ENCODE peak calls at places on chromosomes 1 and 21, in ten cellular contexts. H, Q, M, X, T, I, R, P, G and Z are unnamed samples.

GRCh38 chr1:43530483-43531452 is at the start of gene PTPRF:
- DNase-seq in H (peak), Q (peak), M (peak), X (peak), T (peak), I (no peak), R (peak), P (peak), G (peak), Z (no peak)

GRCh38 chr1:156204686-156205085 is 8.1 kb upstream of the PMF1 start:
- DNase-seq in H (no peak), Q (no peak), M (no peak), X (no peak), T (peak), I (no peak), R (no peak), P (no peak), G (no peak), Z (no peak)

GRCh38 chr1:86061660-86062059 is 94.9 kb downstream of the COL24A1 start:
- DNase-seq in H (no peak), Q (no peak), M (no peak), X (no peak), T (peak), I (no peak), R (no peak), P (no peak), G (no peak), Z (no peak)

GRCh38 chr1:208929575-208929974 is 653.9 kb upstream of the CAMK1G start:
- DNase-seq in H (no peak), Q (no peak), M (no peak), X (no peak), T (no peak), I (no peak), R (no peak), P (no peak), G (no peak), Z (no peak)

GRCh38 chr1:198932351-198932991 is 293.6 kb downstream of the PTPRC start:
- DNase-seq in H (no peak), Q (no peak), M (no peak), X (no peak), T (peak), I (no peak), R (no peak), P (no peak), G (no peak), Z (no peak)

GRCh38 chr1:226719596-226720386 is 19.3 kb downstream of the ITPKB start:
- DNase-seq in H (no peak), Q (no peak), M (no peak), X (no peak), T (no peak), I (no peak), R (no peak), P (no peak), G (no peak), Z (no peak)

GRCh38 chr1:22794691-22795090 is 84.1 kb downstream of the EPHB2 start:
- DNase-seq in H (no peak), Q (peak), M (no peak), X (no peak), T (peak), I (no peak), R (no peak), P (no peak), G (no peak), Z (no peak)

GRCh38 chr1:239293350-239294111 is 92.8 kb upstream of the CHRM3 start:
- DNase-seq in H (no peak), Q (no peak), M (no peak), X (no peak), T (no peak), I (no peak), R (no peak), P (no peak), G (no peak), Z (no peak)

GRCh38 chr1:112783059-112783458 is 67.9 kb upstream of the PPM1J start:
- DNase-seq in H (no peak), Q (no peak), M (no peak), X (no peak), T (no peak), I (no peak), R (no peak), P (no peak), G (no peak), Z (no peak)

GRCh38 chr21:32461503-32461902 is 49.0 kb downstream of the EVA1C start:
- DNase-seq in H (no peak), Q (no peak), M (no peak), X (no peak), T (no peak), I (no peak), R (no peak), P (no peak), G (no peak), Z (no peak)

GRCh38 chr1:236465959-236466303 is 57.9 kb upstream of the LGALS8 start:
- DNase-seq in H (peak), Q (no peak), M (no peak), X (no peak), T (no peak), I (no peak), R (no peak), P (no peak), G (no peak), Z (no peak)

GRCh38 chr1:168321945-168322344 is 41.3 kb downstream of the TBX19 start:
- DNase-seq in H (no peak), Q (no peak), M (no peak), X (no peak), T (peak), I (peak), R (no peak), P (peak), G (no peak), Z (no peak)

GRCh38 chr1:244887281-244887680 is 22.9 kb upstream of the HNRNPU start:
- DNase-seq in H (no peak), Q (no peak), M (no peak), X (no peak), T (no peak), I (no peak), R (peak), P (no peak), G (no peak), Z (no peak)

GRCh38 chr21:25850126-25850831 is 115.5 kb downstream of the GABPA start:
- DNase-seq in H (no peak), Q (no peak), M (no peak), X (no peak), T (no peak), I (no peak), R (no peak), P (no peak), G (no peak), Z (no peak)

GRCh38 chr1:199821029-199821779 is 206.3 kb upstream of the NR5A2 start:
- DNase-seq in H (no peak), Q (no peak), M (no peak), X (no peak), T (no peak), I (no peak), R (no peak), P (no peak), G (no peak), Z (no peak)

GRCh38 chr21:14862794-14863720 is 201.7 kb downstream of the NRIP1 start:
- DNase-seq in H (no peak), Q (no peak), M (no peak), X (peak), T (peak), I (no peak), R (no peak), P (no peak), G (no peak), Z (no peak)

GRCh38 chr1:67359592-67359991 is 51.9 kb downstream of the IL12RB2 start:
- DNase-seq in H (no peak), Q (no peak), M (no peak), X (no peak), T (no peak), I (no peak), R (no peak), P (no peak), G (no peak), Z (no peak)

GRCh38 chr1:11530731-11531311 is 51.9 kb downstream of the DISP3 start:
- DNase-seq in H (no peak), Q (no peak), M (no peak), X (no peak), T (no peak), I (no peak), R (no peak), P (no peak), G (no peak), Z (no peak)

GRCh38 chr1:33272509-33272908 is 16.2 kb downstream of the ZNF362 start:
- DNase-seq in H (no peak), Q (no peak), M (no peak), X (no peak), T (no peak), I (no peak), R (no peak), P (no peak), G (no peak), Z (no peak)

GRCh38 chr1:186574951-186575747 is 105.1 kb downstream of the PTGS2 start:
- DNase-seq in H (no peak), Q (no peak), M (no peak), X (no peak), T (peak), I (no peak), R (no peak), P (no peak), G (no peak), Z (no peak)

GRCh38 chr1:167878372-167879160 is 35.4 kb downstream of the ADCY10 start:
- DNase-seq in H (no peak), Q (no peak), M (no peak), X (no peak), T (no peak), I (no peak), R (no peak), P (no peak), G (no peak), Z (no peak)